ENCODE peak calls at places on chromosomes 2 and 18, in four cellular contexts. O is lower lobe of right lung, Q is WERI-Rb-1, C is lung. V is an unnamed sample.

GRCh38 chr2:211351998-211352397 is 795.6 kb downstream of the CPS1 start:
- DNase-seq in O (no peak), Q (no peak), C (no peak), V (peak; percentile 45)

GRCh38 chr18:6885992-6886823 is 156.7 kb downstream of the ARHGAP28 start:
- DNase-seq in O (no peak), Q (peak; percentile 29), C (peak; percentile 43), V (peak; percentile 78)

GRCh38 chr2:41717883-41718282 is 329.9 kb upstream of the PKDCC start:
- DNase-seq in O (no peak), Q (no peak), C (no peak), V (no peak)

GRCh38 chr2:119264781-119265692 is 41.4 kb downstream of the STEAP3 start:
- DNase-seq in O (no peak), Q (peak; percentile 69), C (no peak), V (peak; percentile 44)

GRCh38 chr2:18117592-18117991 is 239.1 kb downstream of the KCNS3 start:
- DNase-seq in O (peak; percentile 46), Q (peak; percentile 87), C (peak; percentile 45), V (peak; percentile 84)

GRCh38 chr2:219624565-219624964 is 2.9 kb upstream of the SLC4A3 start:
- DNase-seq in O (no peak), Q (no peak), C (no peak), V (no peak)

GRCh38 chr2:30934071-30934470 is 126.8 kb upstream of the CAPN13 start:
- DNase-seq in O (no peak), Q (no peak), C (no peak), V (no peak)

GRCh38 chr2:126029316-126029715 is 626.6 kb upstream of the GYPC start:
- DNase-seq in O (no peak), Q (no peak), C (no peak), V (peak; percentile 1)

GRCh38 chr2:175553944-175554343 is 372.4 kb upstream of the ATP5MC3 start:
- DNase-seq in O (no peak), Q (no peak), C (no peak), V (no peak)

GRCh38 chr18:63317982-63318881 is 1.3 kb downstream of the BCL2 start:
- DNase-seq in O (peak; percentile 71), Q (no peak), C (peak; percentile 49), V (no peak)

GRCh38 chr2:71789556-71790219 is 336.3 kb downstream of the DYSF start:
- DNase-seq in O (no peak), Q (peak; percentile 10), C (no peak), V (no peak)

GRCh38 chr18:3653263-3653858 is 203.4 kb downstream of the TGIF1 start:
- DNase-seq in O (no peak), Q (no peak), C (no peak), V (no peak)

GRCh38 chr2:197088694-197089093 is 162.2 kb upstream of the PGAP1 start:
- DNase-seq in O (no peak), Q (no peak), C (no peak), V (no peak)

GRCh38 chr2:71851094-71851755 is 296.4 kb downstream of the CYP26B1 start:
- DNase-seq in O (no peak), Q (no peak), C (no peak), V (no peak)

GRCh38 chr2:237096201-237096600 is 10.5 kb downstream of the COPS8 start:
- DNase-seq in O (no peak), Q (no peak), C (no peak), V (no peak)

GRCh38 chr2:96556441-96557330 is 20.1 kb downstream of the ARID5A start:
- DNase-seq in O (no peak), Q (no peak), C (no peak), V (no peak)

GRCh38 chr18:50614838-50615237 is 55.0 kb downstream of the MAPK4 start:
- DNase-seq in O (no peak), Q (no peak), C (peak; percentile 62), V (no peak)

GRCh38 chr2:24047703-24048033 is 477 bp upstream of the WDCP start:
- DNase-seq in O (no peak), Q (no peak), C (no peak), V (no peak)
- H3K4me3 ChIP-seq in O (peak overlapping the region; percentile 77), Q (peak overlapping the region; percentile 40), C (no peak overlapping the region), V (peak overlapping the region; percentile 71)

GRCh38 chr2:136117391-136117841 is 533 bp downstream of the CXCR4 start:
- DNase-seq in O (peak; percentile 78), Q (peak; percentile 48), C (peak; percentile 29), V (peak; percentile 61)
- H3K27me3 ChIP-seq in O (peaks cover 24% of the 10 kb centered on the region), Q (peaks cover 5% of the 10 kb centered on the region), C (no peaks in the 10 kb centered on the region), V (no peaks in the 10 kb centered on the region)

GRCh38 chr2:4678937-4679336 is 975.6 kb downstream of the DCDC2C start:
- DNase-seq in O (no peak), Q (no peak), C (no peak), V (peak; percentile 19)
- H3K4me3 ChIP-seq in O (no peak overlapping the region), Q (no peak overlapping the region), C (no peak overlapping the region), V (no peak overlapping the region)

DNA sequence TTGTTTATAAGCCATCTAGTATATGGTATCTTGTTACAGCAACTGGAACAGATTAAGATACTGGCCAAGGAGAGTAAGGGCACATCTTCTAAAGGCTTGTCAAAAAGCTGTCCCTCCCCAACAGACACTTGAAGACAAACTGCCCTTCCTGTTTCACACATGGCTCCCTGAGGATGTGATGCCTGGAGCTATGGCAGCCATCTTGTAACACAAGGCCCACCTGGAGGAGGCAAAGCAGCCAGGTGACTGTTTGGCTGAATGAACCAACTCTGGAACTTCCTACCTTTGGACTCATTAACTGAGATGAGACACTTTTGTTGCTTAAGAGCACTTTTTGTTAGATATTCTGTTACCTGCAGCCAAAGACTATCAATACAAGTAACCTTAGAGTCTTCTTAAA is 54.4 kb downstream of the SNORC start:
- DNase-seq in O (no peak), Q (no peak), C (no peak), V (no peak)
- H3K27me3 ChIP-seq in O (peaks cover 52% of the 10 kb centered on the region), Q (peaks cover 14% of the 10 kb centered on the region), C (peaks cover 10% of the 10 kb centered on the region), V (no peaks in the 10 kb centered on the region)

GRCh38 chr2:132670104-132670960 is at the start of gene LYPD1:
- DNase-seq in O (peak; percentile 46), Q (no peak), C (no peak), V (no peak)
- H3K4me3 ChIP-seq in O (peak within 1 kb of the TSS; percentile 56), Q (peak within 1 kb of the TSS; percentile 48), C (peak within 1 kb of the TSS; percentile 42), V (no peak within 1 kb of the TSS)

DNA sequence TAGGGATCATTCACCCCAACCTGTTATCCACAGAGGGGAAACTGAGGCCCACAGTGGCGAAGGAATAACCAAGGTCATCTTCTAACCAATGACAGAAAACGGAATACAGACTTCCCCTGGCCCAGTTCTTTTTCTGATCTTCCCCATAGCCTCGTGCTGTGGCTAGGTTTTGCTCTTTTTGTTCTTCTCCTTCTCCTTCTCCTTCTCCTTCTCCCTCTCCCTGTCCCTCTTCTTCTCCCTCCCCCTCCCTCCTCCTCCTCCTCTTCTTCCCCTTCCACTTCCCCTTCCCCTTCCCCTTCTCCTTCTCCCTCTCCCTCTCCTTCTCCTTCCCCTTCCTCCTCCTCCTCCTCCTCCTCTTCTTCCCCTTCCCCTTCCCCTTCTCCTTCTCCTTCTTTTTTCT is 12.9 kb upstream of the TWIST2 start:
- DNase-seq in O (no peak), Q (no peak), C (no peak), V (no peak)
- H3K27me3 ChIP-seq in O (no peaks in the 10 kb centered on the region), Q (peaks cover 91% of the 10 kb centered on the region), C (no peaks in the 10 kb centered on the region), V (peaks cover 5% of the 10 kb centered on the region)

GRCh38 chr18:58178476-58178875 is 134.4 kb downstream of the NEDD4L start:
- DNase-seq in O (no peak), Q (no peak), C (no peak), V (no peak)
- H3K4me3 ChIP-seq in O (no peak overlapping the region), Q (no peak overlapping the region), C (no peak overlapping the region), V (no peak overlapping the region)

GRCh38 chr18:48045744-48046143 is 115.3 kb upstream of the SMAD2 start:
- DNase-seq in O (no peak), Q (no peak), C (no peak), V (no peak)
- H3K27me3 ChIP-seq in O (no peaks in the 10 kb centered on the region), Q (no peaks in the 10 kb centered on the region), C (no peaks in the 10 kb centered on the region), V (no peaks in the 10 kb centered on the region)

DNA sequence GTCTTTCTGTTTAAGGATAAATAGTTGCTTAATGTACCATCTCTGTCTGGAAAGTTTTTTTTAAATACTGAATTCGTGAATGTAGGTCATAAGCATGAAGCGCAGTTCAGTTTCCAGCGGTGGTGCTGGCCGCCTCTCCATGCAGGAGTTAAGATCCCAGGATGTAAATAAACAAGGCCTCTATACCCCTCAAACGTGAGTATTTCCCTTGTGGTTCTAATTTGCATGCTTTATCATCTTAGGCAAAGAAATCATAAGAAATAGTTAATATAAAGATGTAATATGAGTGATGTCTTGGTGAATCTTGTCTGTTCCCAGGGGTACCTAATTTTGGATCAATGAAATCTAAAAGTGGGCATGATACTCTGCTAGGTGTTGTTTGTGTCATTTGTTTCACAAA is 1.5 kb downstream of the NDC80 start:
- DNase-seq in O (no peak), Q (no peak), C (no peak), V (peak; percentile 9)
- H3K4me3 ChIP-seq in O (no peak overlapping the region), Q (peak overlapping the region; percentile 100), C (no peak overlapping the region), V (peak overlapping the region; percentile 74)